ENCODE peak calls at places on chromosomes 12 and 14, in five cellular contexts. One of them, this sample, is unnamed.

GRCh38 chr12:121820056-121820455 is 16.2 kb downstream of the SETD1B start:
- DNase-seq in HepG2: no peak
- DNase-seq in mucosa of descending colon: no peak
- DNase-seq in psoas muscle: no peak
- DNase-seq in ovary: no peak
- DNase-seq in this sample: no peak

GRCh38 chr12:62840311-62840710 is 94.6 kb downstream of the PPM1H start:
- DNase-seq in HepG2: peak; percentile 75
- DNase-seq in mucosa of descending colon: no peak
- DNase-seq in psoas muscle: no peak
- DNase-seq in ovary: no peak
- DNase-seq in this sample: no peak

GRCh38 chr12:116520801-116521471 is 38.2 kb upstream of the MAP1LC3B2 start:
- DNase-seq in HepG2: no peak
- DNase-seq in mucosa of descending colon: no peak
- DNase-seq in psoas muscle: no peak
- DNase-seq in ovary: no peak
- DNase-seq in this sample: no peak

GRCh38 chr12:64608901-64609542 is 1.3 kb upstream of the RASSF3 start:
- DNase-seq in HepG2: peak; percentile 58
- DNase-seq in mucosa of descending colon: peak; percentile 54
- DNase-seq in psoas muscle: no peak
- DNase-seq in ovary: no peak
- DNase-seq in this sample: no peak

GRCh38 chr14:63853831-63854293 is 1.1 kb downstream of the SYNE2 start:
- DNase-seq in HepG2: peak; percentile 20
- DNase-seq in mucosa of descending colon: peak; percentile 69
- DNase-seq in psoas muscle: peak; percentile 47
- DNase-seq in ovary: peak; percentile 60
- DNase-seq in this sample: no peak

GRCh38 chr12:45914090-45914489 is 76.3 kb downstream of the SCAF11 start:
- DNase-seq in HepG2: no peak
- DNase-seq in mucosa of descending colon: no peak
- DNase-seq in psoas muscle: no peak
- DNase-seq in ovary: no peak
- DNase-seq in this sample: no peak

GRCh38 chr12:48882325-48882687 is 16.6 kb upstream of the RND1 start:
- DNase-seq in HepG2: no peak
- DNase-seq in mucosa of descending colon: no peak
- DNase-seq in psoas muscle: no peak
- DNase-seq in ovary: no peak
- DNase-seq in this sample: peak; percentile 57

GRCh38 chr12:46269429-46270241 is 792 bp upstream of the SLC38A1 start:
- DNase-seq in HepG2: no peak
- DNase-seq in mucosa of descending colon: peak; percentile 63
- DNase-seq in psoas muscle: no peak
- DNase-seq in ovary: peak; percentile 27
- DNase-seq in this sample: no peak

GRCh38 chr12:78725033-78725432 is 139.5 kb upstream of the SYT1 start:
- DNase-seq in HepG2: no peak
- DNase-seq in mucosa of descending colon: no peak
- DNase-seq in psoas muscle: no peak
- DNase-seq in ovary: no peak
- DNase-seq in this sample: no peak

GRCh38 chr12:42810006-42810405 is 220.5 kb upstream of the PRICKLE1 start:
- DNase-seq in HepG2: no peak
- DNase-seq in mucosa of descending colon: no peak
- DNase-seq in psoas muscle: no peak
- DNase-seq in ovary: no peak
- DNase-seq in this sample: no peak

GRCh38 chr12:115942346-115942745 is 335.1 kb downstream of the MED13L start:
- DNase-seq in HepG2: no peak
- DNase-seq in mucosa of descending colon: no peak
- DNase-seq in psoas muscle: no peak
- DNase-seq in ovary: no peak
- DNase-seq in this sample: no peak

GRCh38 chr14:102979406-102979805 is 56.9 kb downstream of the AMN start:
- DNase-seq in HepG2: no peak
- DNase-seq in mucosa of descending colon: no peak
- DNase-seq in psoas muscle: no peak
- DNase-seq in ovary: no peak
- DNase-seq in this sample: no peak

GRCh38 chr14:100679707-100680438 is 46.8 kb upstream of the DLK1 start:
- DNase-seq in HepG2: peak; percentile 83
- DNase-seq in mucosa of descending colon: no peak
- DNase-seq in psoas muscle: peak; percentile 59
- DNase-seq in ovary: peak; percentile 88
- DNase-seq in this sample: peak; percentile 74

GRCh38 chr14:100682749-100683148 is 43.9 kb upstream of the DLK1 start:
- DNase-seq in HepG2: no peak
- DNase-seq in mucosa of descending colon: no peak
- DNase-seq in psoas muscle: no peak
- DNase-seq in ovary: no peak
- DNase-seq in this sample: no peak

GRCh38 chr14:100679170-100679569 is 47.5 kb upstream of the DLK1 start:
- DNase-seq in HepG2: no peak
- DNase-seq in mucosa of descending colon: no peak
- DNase-seq in psoas muscle: no peak
- DNase-seq in ovary: no peak
- DNase-seq in this sample: no peak

GRCh38 chr14:100681111-100681510 is 45.6 kb upstream of the DLK1 start:
- DNase-seq in HepG2: no peak
- DNase-seq in mucosa of descending colon: no peak
- DNase-seq in psoas muscle: no peak
- DNase-seq in ovary: no peak
- DNase-seq in this sample: no peak

GRCh38 chr14:100680439-100681051 is 46.1 kb upstream of the DLK1 start:
- DNase-seq in HepG2: no peak
- DNase-seq in mucosa of descending colon: no peak
- DNase-seq in psoas muscle: no peak
- DNase-seq in ovary: peak; percentile 68
- DNase-seq in this sample: no peak
- H3K4me1 ChIP-seq in HepG2: peaks cover 81% of the 10 kb centered on the region
- H3K4me1 ChIP-seq in mucosa of descending colon: peaks cover 25% of the 10 kb centered on the region
- H3K4me1 ChIP-seq in psoas muscle: peaks cover 17% of the 10 kb centered on the region
- H3K4me1 ChIP-seq in ovary: peaks cover 32% of the 10 kb centered on the region
- H3K4me1 ChIP-seq in this sample: peaks cover 15% of the 10 kb centered on the region

GRCh38 chr12:51388066-51388799 is 3.0 kb downstream of the GALNT6 start:
- DNase-seq in HepG2: no peak
- DNase-seq in mucosa of descending colon: no peak
- DNase-seq in psoas muscle: no peak
- DNase-seq in ovary: no peak
- DNase-seq in this sample: no peak
- H3K4me3 ChIP-seq in HepG2: no peak overlapping the region
- H3K4me3 ChIP-seq in mucosa of descending colon: no peak overlapping the region
- H3K4me3 ChIP-seq in psoas muscle: no peak overlapping the region
- H3K4me3 ChIP-seq in ovary: no peak overlapping the region
- H3K4me3 ChIP-seq in this sample: no peak overlapping the region

GRCh38 chr14:25050494-25051170 is 685 bp upstream of the STXBP6 start:
- DNase-seq in HepG2: no peak
- DNase-seq in mucosa of descending colon: no peak
- DNase-seq in psoas muscle: no peak
- DNase-seq in ovary: no peak
- DNase-seq in this sample: no peak
- H3K4me1 ChIP-seq in HepG2: peaks cover 41% of the 10 kb centered on the region
- H3K4me1 ChIP-seq in mucosa of descending colon: peaks cover 30% of the 10 kb centered on the region
- H3K4me1 ChIP-seq in psoas muscle: no peaks in the 10 kb centered on the region
- H3K4me1 ChIP-seq in ovary: peaks cover 5% of the 10 kb centered on the region
- H3K4me1 ChIP-seq in this sample: peaks cover 2% of the 10 kb centered on the region

GRCh38 chr14:66001356-66001755 is 484.8 kb upstream of the CCDC196 start:
- DNase-seq in HepG2: no peak
- DNase-seq in mucosa of descending colon: no peak
- DNase-seq in psoas muscle: no peak
- DNase-seq in ovary: no peak
- DNase-seq in this sample: no peak
- H3K4me3 ChIP-seq in HepG2: no peak overlapping the region
- H3K4me3 ChIP-seq in mucosa of descending colon: no peak overlapping the region
- H3K4me3 ChIP-seq in psoas muscle: no peak overlapping the region
- H3K4me3 ChIP-seq in ovary: no peak overlapping the region
- H3K4me3 ChIP-seq in this sample: no peak overlapping the region

GRCh38 chr12:27183342-27183741 is 60.7 kb upstream of the STK38L start:
- DNase-seq in HepG2: no peak
- DNase-seq in mucosa of descending colon: no peak
- DNase-seq in psoas muscle: no peak
- DNase-seq in ovary: no peak
- DNase-seq in this sample: no peak
- H3K4me1 ChIP-seq in HepG2: no peaks in the 10 kb centered on the region
- H3K4me1 ChIP-seq in mucosa of descending colon: peaks cover 4% of the 10 kb centered on the region
- H3K4me1 ChIP-seq in psoas muscle: peaks cover 11% of the 10 kb centered on the region
- H3K4me1 ChIP-seq in ovary: no peaks in the 10 kb centered on the region
- H3K4me1 ChIP-seq in this sample: peaks cover 8% of the 10 kb centered on the region

DNA sequence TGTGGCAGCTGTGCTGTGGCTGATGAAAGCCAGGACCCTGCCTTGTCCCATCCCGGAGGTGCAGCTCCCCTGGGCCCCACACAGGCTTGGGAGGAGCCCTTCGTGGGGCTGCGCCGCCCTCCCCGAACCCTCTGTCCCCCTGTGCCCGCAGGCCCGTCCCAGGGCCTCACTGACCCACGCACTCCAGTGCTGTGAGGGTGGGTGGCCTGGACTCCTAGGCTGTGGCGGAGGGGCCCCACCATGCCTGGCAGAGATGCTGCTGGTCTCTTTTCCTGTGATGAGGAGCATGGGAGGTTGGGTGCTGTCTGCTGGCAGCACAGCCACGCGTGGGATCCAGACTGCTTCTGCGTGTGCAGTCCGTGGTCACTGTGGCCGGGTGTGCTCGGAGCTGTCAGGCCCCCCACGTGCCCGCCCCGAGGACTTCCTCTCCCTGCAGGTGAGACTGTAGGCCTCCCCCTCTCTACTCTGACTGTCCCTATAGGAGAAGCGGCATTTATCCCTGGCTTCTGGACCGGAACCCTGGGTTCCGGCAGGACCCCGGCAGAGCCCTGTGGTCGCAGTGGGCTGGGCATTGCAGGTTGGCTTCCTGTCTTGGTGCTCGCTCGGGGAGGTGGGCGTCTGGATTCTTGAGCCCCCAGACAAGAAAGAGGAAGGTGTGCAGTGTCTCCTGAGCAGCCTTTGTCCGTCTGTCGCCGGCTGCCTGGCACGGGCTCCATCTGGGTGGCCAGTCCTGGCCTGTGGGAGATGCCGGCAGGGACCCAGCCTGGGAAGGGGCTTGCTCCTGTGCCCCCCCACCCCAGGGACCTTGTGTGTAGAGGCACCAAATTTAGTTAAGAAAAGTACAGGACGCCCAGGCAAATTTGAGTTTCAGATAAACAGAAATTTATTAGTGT is 2.3 kb downstream of the MTA1 start:
- DNase-seq in HepG2: no peak
- DNase-seq in mucosa of descending colon: no peak
- DNase-seq in psoas muscle: no peak
- DNase-seq in ovary: no peak
- DNase-seq in this sample: no peak
- H3K4me3 ChIP-seq in HepG2: peak overlapping the region; percentile 86
- H3K4me3 ChIP-seq in mucosa of descending colon: no peak overlapping the region
- H3K4me3 ChIP-seq in psoas muscle: peak overlapping the region; percentile 86
- H3K4me3 ChIP-seq in ovary: no peak overlapping the region
- H3K4me3 ChIP-seq in this sample: no peak overlapping the region

GRCh38 chr12:132317233-132317938 is 12.0 kb downstream of the GALNT9 start:
- DNase-seq in HepG2: no peak
- DNase-seq in mucosa of descending colon: no peak
- DNase-seq in psoas muscle: no peak
- DNase-seq in ovary: no peak
- DNase-seq in this sample: peak; percentile 37
- H3K4me1 ChIP-seq in HepG2: no peaks in the 10 kb centered on the region
- H3K4me1 ChIP-seq in mucosa of descending colon: no peaks in the 10 kb centered on the region
- H3K4me1 ChIP-seq in psoas muscle: no peaks in the 10 kb centered on the region
- H3K4me1 ChIP-seq in ovary: no peaks in the 10 kb centered on the region
- H3K4me1 ChIP-seq in this sample: no peaks in the 10 kb centered on the region

This sample was measured in right cardiac atrium.